ENCODE peak calls at places on chromosomes 11 and 22, in six cellular contexts. Y is neural crest cell, Q is A549, I is heart left ventricle, U is AG04450, R is heart right ventricle. E is an unnamed sample.

GRCh38 chr11:37811349-37811748 is 1213.3 kb upstream of the RAG2 start:
- DNase-seq in Y (no peak), Q (no peak), I (peak), U (no peak), R (no peak), E (no peak)

GRCh38 chr11:26632691-26633159 is 60.7 kb upstream of the MUC15 start:
- DNase-seq in Y (no peak), Q (no peak), I (no peak), U (no peak), R (no peak), E (no peak)

GRCh38 chr11:75469785-75470405 is 36.9 kb upstream of the KLHL35 start:
- DNase-seq in Y (no peak), Q (no peak), I (no peak), U (no peak), R (no peak), E (no peak)

GRCh38 chr11:130904380-130904779 is 11.9 kb downstream of the SNX19 start:
- DNase-seq in Y (no peak), Q (no peak), I (no peak), U (no peak), R (no peak), E (no peak)

GRCh38 chr22:24066872-24067271 is 55.8 kb downstream of the CABIN1 start:
- DNase-seq in Y (no peak), Q (no peak), I (no peak), U (no peak), R (no peak), E (no peak)

GRCh38 chr11:88131764-88132470 is 43.3 kb downstream of the RAB38 start:
- DNase-seq in Y (no peak), Q (no peak), I (no peak), U (no peak), R (no peak), E (no peak)

GRCh38 chr11:7905549-7905948 is 25.5 kb downstream of the OR10A6 start:
- DNase-seq in Y (no peak), Q (no peak), I (no peak), U (no peak), R (no peak), E (no peak)

GRCh38 chr11:16412525-16413194 is 56.3 kb upstream of the SOX6 start:
- DNase-seq in Y (no peak), Q (no peak), I (no peak), U (no peak), R (no peak), E (no peak)

GRCh38 chr22:24554316-24555159 is at the start of gene GUCD1:
- DNase-seq in Y (peak), Q (no peak), I (peak), U (no peak), R (no peak), E (no peak)

GRCh38 chr11:100687032-100687629 is at the start of gene ARHGAP42:
- DNase-seq in Y (peak), Q (peak), I (peak), U (no peak), R (peak), E (peak)

GRCh38 chr11:9982796-9983579 is 311.0 kb downstream of the SBF2 start:
- DNase-seq in Y (peak), Q (peak), I (no peak), U (no peak), R (no peak), E (no peak)

GRCh38 chr11:120316880-120317688 is 8.0 kb upstream of the TLCD5 start:
- DNase-seq in Y (no peak), Q (no peak), I (peak), U (no peak), R (peak), E (no peak)

GRCh38 chr11:1921576-1922141 is 2.2 kb downstream of the TNNT3 start:
- DNase-seq in Y (no peak), Q (no peak), I (peak), U (no peak), R (no peak), E (no peak)

GRCh38 chr11:115122274-115122673 is 381.9 kb downstream of the CADM1 start:
- DNase-seq in Y (no peak), Q (no peak), I (no peak), U (no peak), R (no peak), E (no peak)

GRCh38 chr11:71948314-71949027 is 19.6 kb downstream of the RNF121 start:
- DNase-seq in Y (no peak), Q (no peak), I (no peak), U (no peak), R (no peak), E (no peak)

GRCh38 chr22:30224161-30224857 is 22.2 kb downstream of the LIF start:
- DNase-seq in Y (no peak), Q (peak), I (no peak), U (no peak), R (no peak), E (no peak)

GRCh38 chr11:64318694-64319420 is 936 bp downstream of the PRDX5 start:
- DNase-seq in Y (no peak), Q (no peak), I (no peak), U (no peak), R (no peak), E (no peak)

GRCh38 chr11:134330611-134331564 is 900 bp upstream of the GLB1L2 start:
- DNase-seq in Y (no peak), Q (no peak), I (no peak), U (no peak), R (no peak), E (no peak)

GRCh38 chr11:66478823-66479740 is 1.2 kb upstream of the DPP3 start:
- DNase-seq in Y (no peak), Q (peak), I (no peak), U (no peak), R (peak), E (no peak)

GRCh38 chr11:118609380-118610219 is 2.2 kb downstream of the PHLDB1 start:
- DNase-seq in Y (no peak), Q (no peak), I (no peak), U (no peak), R (peak), E (peak)

GRCh38 chr11:29612423-29612822 is 404.4 kb downstream of the KCNA4 start:
- DNase-seq in Y (no peak), Q (no peak), I (no peak), U (no peak), R (no peak), E (no peak)

GRCh38 chr11:125091247-125091876 is 20.1 kb downstream of the TMEM218 start:
- DNase-seq in Y (peak), Q (peak), I (no peak), U (peak), R (peak), E (peak)

GRCh38 chr11:125086633-125087296 is 23.7 kb downstream of the SLC37A2 start:
- DNase-seq in Y (no peak), Q (no peak), I (no peak), U (no peak), R (no peak), E (peak)

GRCh38 chr11:125090816-125091215 is 20.6 kb downstream of the TMEM218 start:
- DNase-seq in Y (no peak), Q (no peak), I (no peak), U (no peak), R (no peak), E (no peak)

GRCh38 chr11:125088123-125088522 is 23.3 kb downstream of the TMEM218 start:
- DNase-seq in Y (no peak), Q (no peak), I (no peak), U (no peak), R (no peak), E (no peak)

DNA sequence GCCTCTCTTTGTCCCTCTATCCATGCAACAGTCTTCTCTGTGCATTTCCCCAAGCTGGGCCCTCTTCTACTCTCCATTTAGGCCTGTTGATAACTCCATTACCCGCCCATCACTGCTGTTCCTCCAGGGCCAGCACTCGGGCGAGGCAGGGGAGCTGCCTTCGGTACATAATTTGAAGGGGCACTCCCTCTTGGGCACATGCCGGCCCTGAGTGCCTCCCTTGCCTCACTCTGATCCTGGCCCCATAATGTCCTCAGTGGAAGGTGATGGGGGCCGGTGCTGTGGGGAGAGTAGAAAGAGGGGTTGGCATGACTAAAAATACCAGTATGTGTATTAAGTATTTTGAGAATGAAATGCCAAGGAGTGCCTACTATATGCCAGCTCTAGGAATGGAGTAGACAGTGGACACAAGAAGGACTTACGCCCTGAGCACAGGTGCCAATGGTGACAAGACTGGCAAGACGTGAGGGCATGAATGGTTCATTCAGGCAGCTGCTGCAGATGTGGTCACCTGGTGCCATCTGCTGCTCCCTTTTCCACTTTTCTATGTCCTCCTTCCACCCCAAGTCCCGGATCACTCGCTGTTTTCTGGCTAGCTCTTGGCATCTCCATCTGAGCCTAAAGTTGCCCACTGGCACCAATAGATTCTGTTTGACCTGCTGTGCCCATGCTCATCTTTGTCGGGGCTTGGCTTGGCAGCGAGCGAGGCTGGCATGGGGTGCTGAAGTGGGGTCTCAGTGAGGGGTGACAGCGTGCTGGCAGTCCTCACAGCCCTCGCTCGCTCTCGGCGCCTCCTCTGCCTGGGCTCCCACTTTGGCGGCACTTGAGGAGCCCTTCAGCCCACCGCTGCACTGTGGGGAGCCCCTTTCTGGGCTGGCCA is 22.6 kb downstream of the TMEM218 start:
- DNase-seq in Y (no peak), Q (no peak), I (no peak), U (no peak), R (no peak), E (no peak)
- TF ChIP-seq CTCF in Y (no peak), Q (no peak), I (no peak), U (no peak), R (no peak), E (no peak)

GRCh38 chr11:22331771-22332170 is 6.4 kb upstream of the SLC17A6 start:
- DNase-seq in Y (no peak), Q (no peak), I (no peak), U (no peak), R (no peak), E (no peak)
- TF ChIP-seq CTCF in Y (no peak), Q (peak), I (no peak), U (no peak), R (no peak), E (no peak)

DNA sequence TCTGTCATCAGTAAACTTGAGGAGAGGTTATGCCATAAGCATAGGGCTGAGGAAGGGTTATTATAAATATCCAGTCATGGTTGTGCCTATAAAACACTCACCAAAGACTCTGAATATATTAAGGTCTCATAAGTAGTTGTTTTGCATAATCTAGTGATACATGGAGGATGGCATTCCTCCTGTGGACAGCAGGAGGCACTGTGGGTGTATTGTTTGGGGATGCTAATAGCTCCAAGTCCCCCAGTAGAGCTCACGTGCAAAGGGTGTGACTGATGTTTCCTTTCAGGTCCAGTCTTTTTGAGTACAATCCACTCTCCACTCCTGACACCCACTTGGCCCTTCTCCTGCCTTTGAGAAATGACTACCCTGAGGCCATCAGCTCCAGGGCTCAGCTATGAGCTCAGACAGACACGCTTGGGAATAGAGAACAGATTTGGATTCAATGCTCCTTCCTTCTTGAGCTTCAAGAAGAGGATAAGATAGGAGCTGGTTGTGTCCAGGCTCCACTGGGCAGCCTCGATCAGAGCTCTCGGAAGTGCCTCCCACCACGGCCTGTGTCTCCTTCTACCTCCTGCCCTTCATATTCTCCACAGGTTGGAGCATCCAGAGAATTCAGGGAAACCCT is 85.2 kb upstream of the IGLL5 start:
- DNase-seq in Y (no peak), Q (no peak), I (no peak), U (no peak), R (no peak), E (no peak)
- TF ChIP-seq CTCF in Y (peak), Q (no peak), I (peak), U (peak), R (no peak), E (peak)

GRCh38 chr11:126132319-126132718 is 69.7 kb upstream of the CDON start:
- DNase-seq in Y (no peak), Q (no peak), I (no peak), U (no peak), R (no peak), E (no peak)
- TF ChIP-seq CTCF in Y (peak), Q (no peak), I (no peak), U (no peak), R (no peak), E (no peak)

GRCh38 chr11:912266-912665 is 1.7 kb upstream of the CHID1 start:
- DNase-seq in Y (no peak), Q (no peak), I (no peak), U (no peak), R (no peak), E (no peak)

GRCh38 chr11:911890-912219 is 1.2 kb upstream of the CHID1 start:
- DNase-seq in Y (no peak), Q (no peak), I (no peak), U (no peak), R (no peak), E (no peak)

GRCh38 chr11:910044-910588 is 494 bp downstream of the CHID1 start:
- DNase-seq in Y (no peak), Q (no peak), I (no peak), U (no peak), R (no peak), E (no peak)

GRCh38 chr11:910589-911030 is at the start of gene CHID1:
- DNase-seq in Y (peak), Q (peak), I (peak), U (no peak), R (peak), E (peak)

GRCh38 chr11:911031-911889 is 650 bp upstream of the CHID1 start:
- DNase-seq in Y (peak), Q (no peak), I (peak), U (no peak), R (peak), E (peak)
- TF ChIP-seq CTCF in Y (no peak), Q (no peak), I (no peak), U (no peak), R (no peak), E (no peak)

GRCh38 chr11:14645247-14645912 is 1.8 kb downstream of the PDE3B start:
- DNase-seq in Y (no peak), Q (peak), I (no peak), U (no peak), R (no peak), E (no peak)

GRCh38 chr11:14642453-14642852 is 1.2 kb upstream of the PDE3B start:
- DNase-seq in Y (no peak), Q (no peak), I (no peak), U (no peak), R (no peak), E (no peak)

GRCh38 chr11:14644396-14645246 is 1.0 kb downstream of the PDE3B start:
- DNase-seq in Y (peak), Q (peak), I (no peak), U (no peak), R (peak), E (peak)

GRCh38 chr11:14642873-14643696 is 519 bp upstream of the PDE3B start:
- DNase-seq in Y (peak), Q (no peak), I (no peak), U (no peak), R (no peak), E (no peak)

DNA sequence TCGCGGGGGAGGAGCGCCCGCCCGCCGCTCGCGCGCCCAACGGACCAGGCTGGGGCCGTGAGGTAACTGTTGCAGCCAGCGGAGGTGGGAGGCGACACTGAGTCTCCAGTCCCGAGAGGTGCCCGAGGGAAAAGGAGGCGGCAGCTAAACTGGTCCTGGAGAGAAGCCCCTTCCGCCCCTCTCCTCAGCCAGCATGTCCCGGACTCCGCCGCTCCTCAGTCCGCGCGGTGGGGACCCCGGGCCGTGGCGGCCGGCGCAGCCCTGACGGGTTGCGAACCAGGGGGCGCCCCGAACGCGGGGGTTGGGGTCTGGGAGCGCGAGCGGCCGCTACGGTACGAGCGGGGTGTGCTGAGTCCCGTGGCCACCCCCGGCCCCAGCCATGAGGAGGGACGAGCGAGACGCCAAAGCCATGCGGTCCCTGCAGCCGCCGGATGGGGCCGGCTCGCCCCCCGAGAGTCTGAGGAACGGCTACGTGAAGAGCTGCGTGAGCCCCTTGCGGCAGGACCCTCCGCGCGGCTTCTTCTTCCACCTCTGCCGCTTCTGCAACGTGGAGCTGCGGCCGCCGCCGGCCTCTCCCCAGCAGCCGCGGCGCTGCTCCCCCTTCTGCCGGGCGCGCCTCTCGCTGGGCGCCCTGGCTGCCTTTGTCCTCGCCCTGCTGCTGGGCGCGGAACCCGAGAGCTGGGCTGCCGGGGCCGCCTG is at the start of gene PDE3B:
- DNase-seq in Y (peak), Q (peak), I (peak), U (no peak), R (peak), E (peak)
- TF ChIP-seq CTCF in Y (no peak), Q (peak), I (peak), U (no peak), R (no peak), E (no peak)

GRCh38 chr11:60739114-60739513 is 14.6 kb downstream of the MS4A18 start:
- DNase-seq in Y (no peak), Q (no peak), I (no peak), U (no peak), R (no peak), E (no peak)
- TF ChIP-seq CTCF in Y (peak), Q (no peak), I (no peak), U (no peak), R (no peak), E (no peak)

GRCh38 chr22:43537019-43537585 is 125.3 kb downstream of the MPPED1 start:
- DNase-seq in Y (no peak), Q (no peak), I (no peak), U (no peak), R (no peak), E (no peak)
- TF ChIP-seq CTCF in Y (peak), Q (no peak), I (no peak), U (peak), R (no peak), E (no peak)

E was measured in glutamatergic neuron.